ENCODE peak calls at places on chromosomes 4 and X, in ten cellular contexts. One of them, this sample, is unnamed.

GRCh38 chr4:38865445-38865844 is 2.2 kb upstream of the FAM114A1 start:
- DNase-seq in activated T-cell treated with anti-CD3 and anti-CD28 coated beads for 1 hour: no peak
- DNase-seq in HepG2: peak; percentile 25
- DNase-seq in GM19239: no peak
- DNase-seq in endothelial cell: no peak
- DNase-seq in upper lobe of right lung: no peak
- DNase-seq in Calu3: no peak
- DNase-seq in GM03348: no peak
- DNase-seq in dermis microvascular lymphatic vessel endothelial cell: no peak
- DNase-seq in tibial artery: no peak
- DNase-seq in this sample: no peak

GRCh38 chr4:1072830-1073446 is 40.4 kb downstream of the RNF212 start:
- DNase-seq in endothelial cell: peak; percentile 57
- DNase-seq in upper lobe of right lung: peak; percentile 62
- DNase-seq in activated T-cell treated with anti-CD3 and anti-CD28 coated beads for 1 hour: peak; percentile 36
- DNase-seq in tibial artery: peak; percentile 73
- DNase-seq in dermis microvascular lymphatic vessel endothelial cell: peak; percentile 68
- DNase-seq in HepG2: peak; percentile 72
- DNase-seq in GM19239: peak; percentile 68
- DNase-seq in GM03348: peak; percentile 83
- DNase-seq in Calu3: peak; percentile 50
- DNase-seq in this sample: peak; percentile 81

GRCh38 chrX:8364369-8365141 is 100.1 kb upstream of the VCX3B start:
- DNase-seq in activated T-cell treated with anti-CD3 and anti-CD28 coated beads for 1 hour: no peak
- DNase-seq in dermis microvascular lymphatic vessel endothelial cell: no peak
- DNase-seq in tibial artery: no peak
- DNase-seq in upper lobe of right lung: no peak
- DNase-seq in GM19239: no peak
- DNase-seq in Calu3: no peak
- DNase-seq in endothelial cell: peak; percentile 47
- DNase-seq in HepG2: peak; percentile 2
- DNase-seq in GM03348: no peak
- DNase-seq in this sample: peak; percentile 15

GRCh38 chr4:88002786-88003185 is 4.6 kb upstream of the PKD2 start:
- DNase-seq in Calu3: no peak
- DNase-seq in endothelial cell: no peak
- DNase-seq in GM03348: peak; percentile 54
- DNase-seq in dermis microvascular lymphatic vessel endothelial cell: no peak
- DNase-seq in GM19239: no peak
- DNase-seq in activated T-cell treated with anti-CD3 and anti-CD28 coated beads for 1 hour: no peak
- DNase-seq in upper lobe of right lung: no peak
- DNase-seq in HepG2: no peak
- DNase-seq in tibial artery: no peak
- DNase-seq in this sample: no peak

GRCh38 chrX:148649145-148649645 is 148.8 kb downstream of the AFF2 start:
- DNase-seq in dermis microvascular lymphatic vessel endothelial cell: no peak
- DNase-seq in GM19239: no peak
- DNase-seq in activated T-cell treated with anti-CD3 and anti-CD28 coated beads for 1 hour: no peak
- DNase-seq in upper lobe of right lung: no peak
- DNase-seq in HepG2: no peak
- DNase-seq in GM03348: peak; percentile 1
- DNase-seq in Calu3: no peak
- DNase-seq in tibial artery: no peak
- DNase-seq in endothelial cell: no peak
- DNase-seq in this sample: no peak

GRCh38 chr4:1979477-1980196 is 29.1 kb downstream of the NELFA start:
- DNase-seq in upper lobe of right lung: peak; percentile 45
- DNase-seq in endothelial cell: no peak
- DNase-seq in GM19239: no peak
- DNase-seq in Calu3: no peak
- DNase-seq in tibial artery: no peak
- DNase-seq in GM03348: no peak
- DNase-seq in activated T-cell treated with anti-CD3 and anti-CD28 coated beads for 1 hour: no peak
- DNase-seq in dermis microvascular lymphatic vessel endothelial cell: no peak
- DNase-seq in HepG2: no peak
- DNase-seq in this sample: no peak

GRCh38 chr4:111847256-111848108 is 297.8 kb upstream of the FAM241A start:
- DNase-seq in upper lobe of right lung: no peak
- DNase-seq in HepG2: peak; percentile 6
- DNase-seq in endothelial cell: no peak
- DNase-seq in Calu3: no peak
- DNase-seq in GM19239: no peak
- DNase-seq in GM03348: no peak
- DNase-seq in activated T-cell treated with anti-CD3 and anti-CD28 coated beads for 1 hour: no peak
- DNase-seq in tibial artery: no peak
- DNase-seq in dermis microvascular lymphatic vessel endothelial cell: no peak
- DNase-seq in this sample: peak; percentile 45

GRCh38 chr4:151371045-151371605 is 37.9 kb upstream of the FHIP1A start:
- DNase-seq in upper lobe of right lung: no peak
- DNase-seq in endothelial cell: no peak
- DNase-seq in dermis microvascular lymphatic vessel endothelial cell: no peak
- DNase-seq in GM19239: no peak
- DNase-seq in tibial artery: no peak
- DNase-seq in HepG2: no peak
- DNase-seq in activated T-cell treated with anti-CD3 and anti-CD28 coated beads for 1 hour: no peak
- DNase-seq in Calu3: no peak
- DNase-seq in GM03348: no peak
- DNase-seq in this sample: no peak

GRCh38 chr4:52996261-52997131 is 134.4 kb downstream of the RASL11B start:
- DNase-seq in GM03348: peak; percentile 52
- DNase-seq in HepG2: no peak
- DNase-seq in GM19239: no peak
- DNase-seq in Calu3: no peak
- DNase-seq in tibial artery: no peak
- DNase-seq in endothelial cell: no peak
- DNase-seq in activated T-cell treated with anti-CD3 and anti-CD28 coated beads for 1 hour: no peak
- DNase-seq in upper lobe of right lung: no peak
- DNase-seq in dermis microvascular lymphatic vessel endothelial cell: peak; percentile 64
- DNase-seq in this sample: peak; percentile 61

GRCh38 chrX:109954955-109955354 is 48.0 kb upstream of the TMEM164 start:
- DNase-seq in activated T-cell treated with anti-CD3 and anti-CD28 coated beads for 1 hour: no peak
- DNase-seq in GM19239: no peak
- DNase-seq in upper lobe of right lung: no peak
- DNase-seq in HepG2: no peak
- DNase-seq in GM03348: no peak
- DNase-seq in endothelial cell: no peak
- DNase-seq in Calu3: no peak
- DNase-seq in tibial artery: no peak
- DNase-seq in dermis microvascular lymphatic vessel endothelial cell: peak; percentile 10
- DNase-seq in this sample: no peak

GRCh38 chrX:9352683-9353430 is 112.0 kb upstream of the TBL1X start:
- DNase-seq in GM03348: peak; percentile 54
- DNase-seq in activated T-cell treated with anti-CD3 and anti-CD28 coated beads for 1 hour: no peak
- DNase-seq in endothelial cell: no peak
- DNase-seq in upper lobe of right lung: no peak
- DNase-seq in GM19239: no peak
- DNase-seq in dermis microvascular lymphatic vessel endothelial cell: no peak
- DNase-seq in HepG2: peak; percentile 4
- DNase-seq in tibial artery: no peak
- DNase-seq in Calu3: no peak
- DNase-seq in this sample: peak; percentile 91

GRCh38 chr4:138414202-138414601 is 172.1 kb upstream of the SLC7A11 start:
- DNase-seq in HepG2: no peak
- DNase-seq in activated T-cell treated with anti-CD3 and anti-CD28 coated beads for 1 hour: no peak
- DNase-seq in tibial artery: no peak
- DNase-seq in GM03348: no peak
- DNase-seq in upper lobe of right lung: no peak
- DNase-seq in dermis microvascular lymphatic vessel endothelial cell: no peak
- DNase-seq in GM19239: no peak
- DNase-seq in Calu3: no peak
- DNase-seq in endothelial cell: no peak
- DNase-seq in this sample: peak; percentile 50

This sample was measured in OCI-M1.